ENCODE peak calls at places on chromosomes 7 and 10, in seven cellular contexts. V is transverse colon; L is GM23338; Z is HCT116; D is Karpas-422; X is CD4-positive, alpha-beta memory T cell; A is effector memory CD4-positive, alpha-beta T cell. G is an unnamed sample.

GRCh38 chr10:132833421-132834111 is 47.6 kb upstream of the NKX6-2 start:
- DNase-seq in A (no peak), L (no peak), D (no peak), Z (no peak), X (no peak), V (no peak), G (no peak)

GRCh38 chr10:103276941-103277712 is at the start of gene INA:
- DNase-seq in Z (no peak), D (no peak), L (peak; percentile 88), V (no peak), A (no peak), X (peak; percentile 41), G (peak; percentile 34)

GRCh38 chr7:20189852-20190251 is 27.3 kb downstream of the MACC1 start:
- DNase-seq in X (no peak), V (no peak), D (no peak), A (no peak), Z (no peak), L (no peak), G (no peak)

GRCh38 chr10:43118631-43119415 is 19.4 kb upstream of the CSGALNACT2 start:
- DNase-seq in D (no peak), A (no peak), V (no peak), X (no peak), Z (no peak), L (no peak), G (no peak)

GRCh38 chr7:94823952-94824351 is 83.4 kb upstream of the PPP1R9A start:
- DNase-seq in V (no peak), X (no peak), D (no peak), L (no peak), Z (peak; percentile 73), A (no peak), G (no peak)

GRCh38 chr7:12092499-12093130 is 118.5 kb upstream of the TMEM106B start:
- DNase-seq in D (no peak), L (no peak), X (no peak), Z (no peak), V (no peak), A (no peak), G (no peak)

GRCh38 chr7:127897704-127898454 is 133.4 kb downstream of the LRRC4 start:
- DNase-seq in D (no peak), A (no peak), X (no peak), V (no peak), Z (no peak), L (no peak), G (no peak)

GRCh38 chr10:124126139-124126538 is 32.7 kb upstream of the CHST15 start:
- DNase-seq in L (no peak), V (no peak), D (no peak), Z (no peak), A (no peak), X (no peak), G (no peak)

GRCh38 chr7:7203813-7204575 is 21.6 kb downstream of the C1GALT1 start:
- DNase-seq in A (no peak), D (no peak), L (no peak), X (no peak), V (no peak), Z (no peak), G (peak; percentile 63)

GRCh38 chr7:132034748-132035416 is 478.5 kb upstream of the PODXL start:
- DNase-seq in L (no peak), Z (no peak), V (no peak), A (no peak), D (no peak), X (no peak), G (no peak)

GRCh38 chr7:77531038-77531437 is 6.1 kb upstream of the PTPN12 start:
- DNase-seq in A (no peak), Z (no peak), V (no peak), L (no peak), D (peak; percentile 42), X (no peak), G (no peak)

GRCh38 chr7:44279731-44280505 is 45.5 kb downstream of the CAMK2B start:
- DNase-seq in V (peak; percentile 4), X (no peak), A (no peak), Z (no peak), D (no peak), L (no peak), G (no peak)

GRCh38 chr10:96532523-96532922 is 18.8 kb upstream of the TLL2 start:
- DNase-seq in V (no peak), X (no peak), Z (no peak), D (no peak), L (no peak), A (no peak), G (no peak)

GRCh38 chr10:184174-184573 is 48.9 kb downstream of the ZMYND11 start:
- DNase-seq in X (no peak), V (no peak), A (no peak), L (no peak), Z (no peak), D (no peak), G (no peak)

GRCh38 chr10:13001041-13001886 is at the start of gene CCDC3:
- DNase-seq in A (no peak), D (no peak), X (no peak), L (peak; percentile 67), V (no peak), Z (no peak), G (no peak)

DNA sequence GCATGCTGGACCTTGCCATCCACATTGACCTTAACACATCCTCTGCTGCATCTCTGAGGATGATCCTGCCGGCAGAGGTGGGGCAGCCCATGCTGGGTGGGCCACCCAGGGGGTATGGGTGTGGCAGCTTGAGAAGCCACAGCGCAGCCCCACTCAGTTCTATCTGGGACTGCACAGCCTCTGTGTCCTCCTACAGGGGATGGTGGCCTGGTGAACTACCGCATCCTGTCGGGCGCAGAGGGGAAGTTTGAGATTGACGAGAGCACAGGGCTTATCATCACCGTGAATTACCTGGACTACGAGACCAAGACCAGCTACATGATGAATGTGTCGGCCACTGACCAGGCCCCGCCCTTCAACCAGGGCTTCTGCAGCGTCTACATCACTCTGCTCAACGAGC is 12.2 kb upstream of the C10orf105 start:
- DNase-seq in A (no peak), D (no peak), V (no peak), X (no peak), L (no peak), Z (no peak), G (no peak)
- H3K4me3 ChIP-seq in A (no peak overlapping the region), D (no peak overlapping the region), V (no peak overlapping the region), X (no peak overlapping the region), L (no peak overlapping the region), Z (no peak overlapping the region), G (no peak overlapping the region)

GRCh38 chr7:92100523-92100922 is 33.8 kb downstream of the CYP51A1 start:
- DNase-seq in Z (no peak), A (no peak), D (no peak), L (no peak), X (no peak), V (no peak), G (no peak)
- H3K4me3 ChIP-seq in Z (no peak overlapping the region), A (no peak overlapping the region), D (no peak overlapping the region), L (no peak overlapping the region), X (no peak overlapping the region), V (no peak overlapping the region), G (no peak overlapping the region)

GRCh38 chr7:130294314-130294713 is 1.4 kb downstream of the CPA4 start:
- DNase-seq in V (no peak), D (no peak), A (no peak), X (no peak), Z (no peak), L (no peak), G (peak; percentile 90)

GRCh38 chr7:130293521-130293920 is 560 bp downstream of the CPA4 start:
- DNase-seq in V (no peak), X (no peak), Z (no peak), D (no peak), L (no peak), A (no peak), G (no peak)

GRCh38 chr7:130289478-130289877 is 3.5 kb upstream of the CPA4 start:
- DNase-seq in A (no peak), Z (no peak), V (no peak), X (no peak), L (no peak), D (no peak), G (no peak)

GRCh38 chr7:130290745-130291144 is 2.2 kb upstream of the CPA4 start:
- DNase-seq in D (no peak), A (no peak), L (no peak), V (no peak), X (no peak), Z (peak; percentile 73), G (no peak)

DNA sequence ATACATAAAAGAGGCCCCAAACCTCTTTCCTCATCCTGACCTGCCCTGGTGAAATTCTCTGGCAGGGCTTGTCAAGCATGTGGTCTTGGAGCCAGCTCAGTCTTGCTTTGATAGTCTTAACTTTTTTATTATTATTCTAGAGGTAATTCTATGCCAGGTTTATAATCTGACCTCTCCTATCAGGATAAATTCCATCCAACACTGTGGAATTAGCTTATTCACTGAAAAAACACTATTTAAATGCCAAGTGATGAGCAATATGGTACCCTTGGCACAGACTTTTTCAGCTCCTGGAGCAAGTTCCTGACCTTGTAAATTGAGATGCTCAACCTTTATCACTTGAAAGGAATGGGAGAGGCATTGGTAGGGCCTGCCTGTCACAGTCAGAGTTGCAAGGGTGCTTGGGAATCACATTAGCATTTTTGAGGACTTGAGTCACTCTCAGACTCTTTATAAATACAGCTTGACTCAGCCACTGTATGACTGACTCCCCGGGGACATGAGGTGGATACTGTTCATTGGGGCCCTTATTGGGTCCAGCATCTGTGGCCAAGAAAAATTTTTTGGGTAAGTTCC is at the start of gene CPA4:
- DNase-seq in D (no peak), V (no peak), X (no peak), Z (peak; percentile 91), L (no peak), A (no peak), G (no peak)
- H3K4me3 ChIP-seq in D (no peak within 1 kb of the TSS), V (no peak within 1 kb of the TSS), X (no peak within 1 kb of the TSS), Z (peak within 1 kb of the TSS; percentile 14), L (no peak within 1 kb of the TSS), A (no peak within 1 kb of the TSS), G (no peak within 1 kb of the TSS)

DNA sequence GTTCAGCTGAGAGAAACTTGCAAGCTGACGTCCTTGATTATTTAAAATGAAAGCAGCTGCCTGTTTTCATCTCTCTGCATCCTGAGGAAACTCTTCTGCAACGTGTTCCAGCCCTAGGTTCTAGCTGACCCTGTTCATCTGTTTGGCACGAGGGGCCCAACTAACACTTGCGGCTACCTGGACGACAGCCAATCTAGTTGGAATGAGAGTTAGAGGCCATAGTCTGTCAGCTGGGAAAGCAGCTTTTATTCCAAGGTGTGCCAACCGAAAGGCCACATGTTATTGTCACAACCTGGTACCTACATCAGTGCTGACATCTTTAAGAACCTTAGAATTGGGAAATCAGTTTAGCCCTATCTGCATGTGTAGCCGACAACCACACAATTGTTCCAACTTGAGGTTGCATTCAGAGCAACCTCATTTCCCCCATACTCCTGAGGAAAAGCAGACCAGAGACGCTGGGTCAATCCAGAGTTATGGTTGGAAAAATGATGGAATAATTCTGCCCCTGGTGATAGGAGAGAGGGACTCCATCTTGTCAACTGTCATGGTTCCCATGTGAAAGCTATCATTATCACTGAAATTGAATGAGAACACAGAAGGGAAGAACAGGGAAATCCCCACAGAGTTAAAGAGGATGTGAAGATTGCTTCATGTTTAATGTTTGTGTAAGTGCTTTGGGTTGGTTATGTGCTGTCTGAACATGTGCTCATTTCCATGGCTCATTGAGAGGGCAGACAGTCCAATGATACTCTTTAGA is 121.6 kb downstream of the EGFR start:
- DNase-seq in V (no peak), Z (no peak), D (no peak), L (no peak), A (no peak), X (no peak), G (no peak)
- H3K4me3 ChIP-seq in V (no peak overlapping the region), Z (no peak overlapping the region), D (no peak overlapping the region), L (no peak overlapping the region), A (no peak overlapping the region), X (no peak overlapping the region), G (no peak overlapping the region)

GRCh38 chr10:54067361-54067760 is 733.7 kb downstream of the PCDH15 start:
- DNase-seq in V (no peak), L (no peak), D (no peak), A (no peak), X (no peak), Z (no peak), G (no peak)
- H3K4me3 ChIP-seq in V (no peak overlapping the region), L (no peak overlapping the region), D (no peak overlapping the region), A (no peak overlapping the region), X (no peak overlapping the region), Z (no peak overlapping the region), G (no peak overlapping the region)

G was measured in Jurkat, Clone E6-1.